ENCODE peak calls at places on chromosomes 16 and 17, in six cellular contexts. I is A549, T is stomach, F is choroid plexus epithelial cell, H is tibial artery, Q is PC-9. G is an unnamed sample.

GRCh38 chr17:64411999-64412771 is 21.5 kb upstream of the PECAM1 start:
- DNase-seq in Q (no peak), F (peak), T (no peak), I (no peak), H (peak), G (peak)

GRCh38 chr16:75624921-75625334 is 1.8 kb upstream of the ADAT1 start:
- DNase-seq in F (peak), I (peak), T (no peak), Q (no peak), H (no peak), G (peak)

GRCh38 chr16:86997058-86997457 is 320.1 kb downstream of the C16orf95 start:
- DNase-seq in Q (no peak), F (no peak), H (peak), T (no peak), I (no peak), G (no peak)

GRCh38 chr17:9247401-9247938 is 226.2 kb downstream of the NTN1 start:
- DNase-seq in I (no peak), F (no peak), H (no peak), Q (no peak), T (no peak), G (no peak)

GRCh38 chr16:10878644-10879498 is 1.9 kb downstream of the CIITA start:
- DNase-seq in H (peak), T (peak), Q (peak), I (no peak), F (peak), G (peak)

GRCh38 chr17:15351925-15352324 is 10.5 kb upstream of the TEKT3 start:
- DNase-seq in I (peak), T (no peak), H (no peak), Q (no peak), F (peak), G (peak)

GRCh38 chr17:75268931-75269330 is 2.1 kb downstream of the MIF4GD start:
- DNase-seq in T (no peak), F (no peak), H (no peak), Q (no peak), I (no peak), G (no peak)

GRCh38 chr16:75099738-75100615 is 16.6 kb downstream of the LDHD start:
- DNase-seq in T (no peak), H (no peak), F (no peak), Q (no peak), I (no peak), G (no peak)

GRCh38 chr17:31919802-31920525 is 16.8 kb upstream of the SUZ12 start:
- DNase-seq in Q (no peak), T (no peak), I (no peak), H (no peak), F (peak), G (peak)

GRCh38 chr17:7576432-7576937 is 3.0 kb upstream of the CD68 start:
- DNase-seq in F (no peak), I (no peak), T (no peak), Q (no peak), H (no peak), G (no peak)

GRCh38 chr17:1197781-1198490 is 18.2 kb upstream of the ABR start:
- DNase-seq in F (peak), H (peak), I (no peak), T (peak), Q (no peak), G (peak)

GRCh38 chr16:52543654-52544053 is 3.3 kb downstream of the TOX3 start:
- DNase-seq in T (no peak), I (no peak), F (no peak), H (no peak), Q (no peak), G (no peak)

GRCh38 chr16:79801550-79802090 is 201.1 kb upstream of the MAF start:
- DNase-seq in I (no peak), Q (no peak), T (no peak), F (no peak), H (no peak), G (no peak)

GRCh38 chr17:36936455-36936934 is 780 bp upstream of the LHX1 start:
- DNase-seq in I (no peak), H (no peak), T (no peak), F (no peak), Q (peak), G (no peak)

GRCh38 chr17:34579979-34580684 is 750 bp downstream of the TMEM132E start:
- DNase-seq in T (no peak), F (peak), H (no peak), Q (no peak), I (peak), G (peak)

GRCh38 chr16:89549007-89549700 is 11.3 kb upstream of the RPL13 start:
- DNase-seq in Q (no peak), I (no peak), F (no peak), T (no peak), H (no peak), G (no peak)

GRCh38 chr17:20073056-20073979 is 64.2 kb downstream of the SPECC1 start:
- DNase-seq in T (peak), H (peak), F (peak), I (no peak), Q (no peak), G (peak)

DNA sequence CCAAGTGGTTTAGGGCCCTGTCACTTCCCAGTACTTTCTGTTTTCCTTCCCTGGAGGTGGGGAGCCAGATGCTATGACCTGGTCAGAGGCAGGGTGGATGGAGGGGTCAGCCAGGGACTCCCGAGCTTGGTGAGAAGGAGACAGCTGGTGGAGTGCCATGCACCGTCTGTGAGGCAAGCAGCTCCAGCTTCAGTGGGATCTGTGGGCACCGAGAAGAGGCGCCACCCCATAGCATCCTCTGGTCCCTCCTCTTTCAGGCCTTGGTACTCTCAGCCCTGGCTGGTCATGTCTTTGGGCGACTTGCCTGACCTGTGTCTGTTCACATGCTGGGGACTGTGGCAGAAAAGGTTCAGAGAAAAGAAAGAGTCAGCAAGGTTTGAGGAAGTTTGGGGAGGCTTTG is 299.3 kb upstream of the N4BP1 start:
- DNase-seq in T (no peak), I (no peak), F (no peak), H (no peak), Q (no peak), G (no peak)
- TF ChIP-seq CTCF in T (no peak), I (no peak), F (no peak), H (no peak), Q (no peak), G (no peak)

DNA sequence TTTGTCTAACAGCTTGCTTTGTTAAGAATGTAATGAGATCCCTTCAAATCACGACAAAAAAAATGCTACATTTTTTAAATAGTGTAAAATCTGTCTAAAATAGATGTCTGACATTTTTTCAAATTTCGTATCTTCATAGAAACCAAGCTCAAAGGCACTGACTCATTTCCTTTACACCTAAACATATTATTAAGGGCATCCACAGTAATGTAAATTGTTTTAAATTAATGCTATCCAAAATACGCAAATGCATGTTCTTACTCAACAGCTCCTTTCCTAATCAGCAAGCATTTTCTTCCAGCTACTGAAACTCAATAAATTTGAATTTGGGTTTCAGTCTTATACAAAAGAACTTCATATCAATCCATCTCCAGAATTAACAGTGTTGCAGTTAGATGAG is 4.4 kb downstream of the C16orf87 start:
- DNase-seq in I (no peak), T (no peak), H (no peak), Q (no peak), F (peak), G (peak)
- H3K4me3 ChIP-seq in I (no peak), T (no peak), H (no peak), Q (no peak), F (no peak), G (no peak)

GRCh38 chr16:85471469-85472431 is 141.4 kb upstream of the GSE1 start:
- DNase-seq in F (no peak), I (no peak), H (no peak), Q (peak), T (peak), G (peak)
- TF ChIP-seq CTCF in F (peak), I (no peak), H (no peak), Q (no peak), T (no peak), G (no peak)

GRCh38 chr17:81397314-81398169 is 2.3 kb downstream of the BAHCC1 start:
- DNase-seq in T (peak), Q (peak), I (peak), F (peak), H (no peak), G (peak)
- H3K4me3 ChIP-seq in T (peak), Q (peak), I (peak), F (peak), H (peak), G (peak)

DNA sequence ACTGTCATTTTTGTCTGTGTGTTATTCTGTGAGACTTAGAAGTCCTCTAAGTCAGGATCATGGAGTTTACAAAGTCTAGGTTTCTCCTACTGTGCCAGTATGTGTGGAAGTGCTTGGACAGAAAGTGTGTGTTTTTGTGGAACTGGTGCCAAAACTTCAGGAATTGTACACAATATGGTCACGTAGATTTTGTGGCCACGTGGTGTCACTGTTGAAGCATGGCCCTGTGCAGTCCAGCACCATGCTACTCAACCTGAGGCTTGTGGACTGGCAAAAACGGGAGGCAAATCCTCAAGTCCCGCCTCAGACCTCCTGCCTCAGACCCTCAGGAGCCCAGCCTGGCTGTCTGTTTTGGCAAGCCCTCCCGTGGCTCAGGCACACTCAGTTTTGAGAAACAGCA is 16.7 kb upstream of the ALKBH5 start:
- DNase-seq in T (peak), Q (no peak), I (peak), H (no peak), F (no peak), G (no peak)
- TF ChIP-seq CTCF in T (no peak), Q (peak), I (no peak), H (no peak), F (peak), G (peak)

G was measured in cardiac fibroblast.